ENCODE peak calls at places on chromosomes 12 and 14, in five cellular contexts. J is stimulated activated CD8-positive, alpha-beta memory T cell treated with anti-CD3 and anti-CD28 coated beads, Interleukin-12 subunit alpha, Interleukin-12 subunit beta, amount 100 ng/mL, for 1 hour; U is OCI-LY7; A is left colon; P is substantia nigra. N is an unnamed sample.

GRCh38 chr12:25155031-25155576 is 39.9 kb downstream of the DNAI7 start:
- DNase-seq in P (no peak), U (peak), A (no peak), J (no peak), N (peak)

GRCh38 chr14:45467023-45467422 is 214.0 kb upstream of the MIS18BP1 start:
- DNase-seq in J (no peak), A (no peak), P (no peak), U (no peak), N (no peak)

GRCh38 chr12:113777751-113778150 is 188.4 kb downstream of the RBM19 start:
- DNase-seq in U (no peak), P (no peak), J (no peak), A (no peak), N (no peak)

GRCh38 chr14:88129306-88130056 is 124.5 kb downstream of the GPR65 start:
- DNase-seq in J (no peak), U (no peak), A (no peak), P (no peak), N (peak)

GRCh38 chr12:114700392-114701103 is 16.6 kb upstream of the TBX3 start:
- DNase-seq in J (no peak), P (no peak), A (no peak), U (no peak), N (no peak)

GRCh38 chr12:68856510-68856909 is 48.5 kb downstream of the MDM2 start:
- DNase-seq in P (no peak), J (no peak), U (no peak), A (no peak), N (no peak)

GRCh38 chr12:89227774-89228173 is 124.5 kb downstream of the DUSP6 start:
- DNase-seq in A (no peak), J (no peak), U (no peak), P (no peak), N (no peak)

GRCh38 chr12:92362785-92363184 is 217.1 kb upstream of the BTG1 start:
- DNase-seq in A (no peak), P (no peak), J (no peak), U (peak), N (no peak)

GRCh38 chr14:98548071-98548686 is 723.8 kb downstream of the BCL11B start:
- DNase-seq in U (no peak), P (no peak), J (no peak), A (no peak), N (no peak)

GRCh38 chr14:47935332-47935731 is 259.9 kb upstream of the MDGA2 start:
- DNase-seq in U (peak), A (no peak), J (no peak), P (no peak), N (peak)

GRCh38 chr12:76622351-76622750 is 62.8 kb upstream of the OSBPL8 start:
- DNase-seq in J (no peak), U (no peak), A (no peak), P (no peak), N (no peak)

GRCh38 chr14:104749111-104749649 is 3.8 kb upstream of the SIVA1 start:
- DNase-seq in A (peak), J (no peak), U (peak), P (peak), N (no peak)

GRCh38 chr12:88579572-88579940 is 715 bp downstream of the KITLG start:
- DNase-seq in A (no peak), J (no peak), P (no peak), U (no peak), N (no peak)

GRCh38 chr12:51269174-51270066 is 795 bp downstream of the SMAGP start:
- DNase-seq in J (peak), P (no peak), A (peak), U (peak), N (no peak)

GRCh38 chr12:103807561-103808238 is 33.3 kb downstream of the NT5DC3 start:
- DNase-seq in J (no peak), U (no peak), P (no peak), A (no peak), N (no peak)

GRCh38 chr12:29534935-29535334 is 37.4 kb upstream of the OVCH1 start:
- DNase-seq in A (no peak), U (no peak), P (no peak), J (no peak), N (no peak)

GRCh38 chr14:69363964-69364363 is 34.1 kb downstream of the ERH start:
- DNase-seq in U (no peak), P (no peak), A (no peak), J (no peak), N (no peak)

GRCh38 chr14:80787876-80788275 is 153.7 kb downstream of the CEP128 start:
- DNase-seq in P (no peak), A (no peak), J (no peak), U (no peak), N (no peak)

GRCh38 chr12:124993568-124994434 is at the start of gene BRI3BP:
- DNase-seq in A (peak), P (no peak), J (peak), U (peak), N (peak)

GRCh38 chr14:102095231-102095870 is 8.5 kb upstream of the HSP90AA1 start:
- DNase-seq in A (no peak), J (no peak), U (no peak), P (no peak), N (no peak)

GRCh38 chr14:68401320-68401719 is 391.5 kb downstream of the ZFP36L1 start:
- DNase-seq in P (no peak), A (no peak), J (no peak), U (peak), N (no peak)

GRCh38 chr12:9024512-9024911 is 35.2 kb downstream of the KLRG1 start:
- DNase-seq in A (no peak), P (no peak), U (no peak), J (no peak), N (no peak)

GRCh38 chr12:12898911-12899511 is 7.6 kb downstream of the GPRC5A start:
- DNase-seq in U (no peak), J (no peak), A (no peak), P (no peak), N (no peak)

GRCh38 chr12:79454338-79454777 is 236.4 kb downstream of the PAWR start:
- DNase-seq in P (no peak), U (no peak), A (no peak), J (no peak), N (no peak)

GRCh38 chr12:103851127-103851526 is 10.1 kb upstream of the NT5DC3 start:
- DNase-seq in P (no peak), J (no peak), A (no peak), U (no peak), N (no peak)

GRCh38 chr12:131487379-131488129 is 223.3 kb upstream of the SFSWAP start:
- DNase-seq in P (no peak), U (no peak), J (no peak), A (no peak), N (no peak)

GRCh38 chr14:100304825-100305445 is 1.3 kb downstream of the SLC25A29 start:
- DNase-seq in A (peak), P (no peak), U (no peak), J (no peak), N (peak)

GRCh38 chr14:76498536-76498935 is 122.6 kb downstream of the ESRRB start:
- DNase-seq in A (no peak), P (no peak), J (no peak), U (no peak), N (no peak)

GRCh38 chr14:105249175-105250007 is 1.1 kb downstream of the BTBD6 start:
- DNase-seq in A (no peak), P (no peak), U (peak), J (no peak), N (no peak)

GRCh38 chr12:57640156-57641042 is 7.4 kb upstream of the B4GALNT1 start:
- DNase-seq in J (no peak), U (no peak), P (no peak), A (no peak), N (no peak)

GRCh38 chr14:101177301-101178055 is 274.0 kb upstream of the RTL1 start:
- DNase-seq in J (no peak), A (no peak), U (no peak), P (no peak), N (no peak)

GRCh38 chr12:127810026-127810425 is 456.9 kb upstream of the TMEM132C start:
- DNase-seq in P (no peak), U (no peak), J (no peak), A (no peak), N (no peak)

GRCh38 chr14:61570188-61570960 is 124.9 kb upstream of the HIF1A start:
- DNase-seq in U (no peak), A (no peak), J (no peak), P (no peak), N (no peak)

GRCh38 chr14:93332032-93332852 is 594 bp downstream of the BTBD7 start:
- DNase-seq in U (peak), P (no peak), A (peak), J (peak), N (peak)

GRCh38 chr14:23925523-23926075 is 28.0 kb upstream of the DHRS4 start:
- DNase-seq in J (no peak), A (no peak), P (no peak), U (no peak), N (no peak)

GRCh38 chr12:108876550-108876949 is 3.3 kb upstream of the DAO start:
- DNase-seq in U (no peak), J (no peak), A (no peak), P (no peak), N (peak)